ENCODE peak calls at places on chromosomes 5 and 9, in six cellular contexts. One of them, this sample, is unnamed.

GRCh38 chr5:68336200-68336599 is 120.6 kb downstream of the PIK3R1 start:
- DNase-seq in progenitor cell of endocrine pancreas: no peak
- DNase-seq in tibial artery: no peak
- DNase-seq in AG09309: no peak
- DNase-seq in K562: peak; percentile 56
- DNase-seq in B cell: no peak
- DNase-seq in this sample: no peak

GRCh38 chr9:81445331-81445921 is 243.9 kb downstream of the TLE1 start:
- DNase-seq in tibial artery: no peak
- DNase-seq in progenitor cell of endocrine pancreas: no peak
- DNase-seq in B cell: no peak
- DNase-seq in K562: no peak
- DNase-seq in AG09309: no peak
- DNase-seq in this sample: no peak

GRCh38 chr5:25448646-25449045 is 803.9 kb upstream of the CDH10 start:
- DNase-seq in AG09309: no peak
- DNase-seq in K562: no peak
- DNase-seq in progenitor cell of endocrine pancreas: no peak
- DNase-seq in tibial artery: no peak
- DNase-seq in B cell: no peak
- DNase-seq in this sample: no peak

GRCh38 chr5:115946655-115947054 is 15.6 kb upstream of the LVRN start:
- DNase-seq in AG09309: no peak
- DNase-seq in K562: no peak
- DNase-seq in tibial artery: no peak
- DNase-seq in progenitor cell of endocrine pancreas: no peak
- DNase-seq in B cell: no peak
- DNase-seq in this sample: no peak

GRCh38 chr5:72209515-72210115 is 102.3 kb downstream of the MAP1B start:
- DNase-seq in K562: no peak
- DNase-seq in AG09309: no peak
- DNase-seq in B cell: no peak
- DNase-seq in progenitor cell of endocrine pancreas: no peak
- DNase-seq in tibial artery: no peak
- DNase-seq in this sample: no peak

GRCh38 chr9:82490019-82490499 is 501.5 kb downstream of the SPATA31D1 start:
- DNase-seq in B cell: no peak
- DNase-seq in tibial artery: no peak
- DNase-seq in K562: no peak
- DNase-seq in progenitor cell of endocrine pancreas: no peak
- DNase-seq in AG09309: peak; percentile 35
- DNase-seq in this sample: no peak

GRCh38 chr9:109821711-109822110 is 41.7 kb downstream of the PALM2AKAP2 start:
- DNase-seq in B cell: no peak
- DNase-seq in progenitor cell of endocrine pancreas: no peak
- DNase-seq in AG09309: no peak
- DNase-seq in tibial artery: no peak
- DNase-seq in K562: no peak
- DNase-seq in this sample: no peak

GRCh38 chr9:16221822-16222547 is 648.5 kb downstream of the BNC2 start:
- DNase-seq in K562: no peak
- DNase-seq in progenitor cell of endocrine pancreas: no peak
- DNase-seq in B cell: no peak
- DNase-seq in AG09309: no peak
- DNase-seq in tibial artery: no peak
- DNase-seq in this sample: no peak

GRCh38 chr5:40437452-40437861 is 242.3 kb upstream of the PTGER4 start:
- DNase-seq in K562: no peak
- DNase-seq in AG09309: peak; percentile 50
- DNase-seq in B cell: no peak
- DNase-seq in tibial artery: no peak
- DNase-seq in progenitor cell of endocrine pancreas: no peak
- DNase-seq in this sample: no peak

DNA sequence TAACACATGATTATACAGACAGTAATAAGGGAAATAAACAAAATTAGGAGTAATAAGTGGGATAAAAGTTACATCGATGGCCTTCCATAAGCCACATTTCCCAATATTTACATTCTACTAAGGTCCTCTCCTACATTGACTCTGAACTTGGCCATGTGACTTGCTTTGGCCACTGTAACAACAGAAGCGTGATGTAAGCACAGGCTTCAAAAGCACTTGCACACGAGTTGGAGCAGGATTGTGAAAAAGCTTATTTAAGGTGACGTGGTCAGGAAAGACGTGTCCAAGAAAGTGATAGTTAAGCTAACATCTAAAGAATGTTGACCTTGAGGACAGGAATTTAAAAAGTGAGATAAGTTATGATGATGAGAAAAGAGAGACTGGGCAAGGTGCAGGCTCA is 9.8 kb upstream of the CEMIP2 start:
- DNase-seq in progenitor cell of endocrine pancreas: no peak
- DNase-seq in AG09309: no peak
- DNase-seq in tibial artery: no peak
- DNase-seq in B cell: no peak
- DNase-seq in K562: no peak
- DNase-seq in this sample: no peak
- TF ChIP-seq CTCF in progenitor cell of endocrine pancreas: no peak
- TF ChIP-seq CTCF in AG09309: no peak
- TF ChIP-seq CTCF in tibial artery: no peak
- TF ChIP-seq CTCF in B cell: no peak
- TF ChIP-seq CTCF in K562: no peak
- TF ChIP-seq CTCF in this sample: no peak

GRCh38 chr5:126536874-126537273 is 58.1 kb downstream of the ALDH7A1 start:
- DNase-seq in tibial artery: no peak
- DNase-seq in B cell: no peak
- DNase-seq in AG09309: no peak
- DNase-seq in progenitor cell of endocrine pancreas: no peak
- DNase-seq in K562: no peak
- DNase-seq in this sample: no peak
- TF ChIP-seq CTCF in tibial artery: peak; percentile 13
- TF ChIP-seq CTCF in B cell: no peak
- TF ChIP-seq CTCF in AG09309: no peak
- TF ChIP-seq CTCF in progenitor cell of endocrine pancreas: peak; percentile 10
- TF ChIP-seq CTCF in K562: no peak
- TF ChIP-seq CTCF in this sample: peak; percentile 9

GRCh38 chr5:178580556-178580955 is 9.6 kb downstream of the COL23A1 start:
- DNase-seq in K562: no peak
- DNase-seq in AG09309: no peak
- DNase-seq in progenitor cell of endocrine pancreas: no peak
- DNase-seq in B cell: no peak
- DNase-seq in tibial artery: no peak
- DNase-seq in this sample: no peak

GRCh38 chr5:178577944-178578343 is 12.2 kb downstream of the COL23A1 start:
- DNase-seq in progenitor cell of endocrine pancreas: no peak
- DNase-seq in AG09309: no peak
- DNase-seq in tibial artery: no peak
- DNase-seq in B cell: no peak
- DNase-seq in K562: no peak
- DNase-seq in this sample: no peak

GRCh38 chr5:178577376-178577839 is 12.8 kb downstream of the COL23A1 start:
- DNase-seq in progenitor cell of endocrine pancreas: no peak
- DNase-seq in AG09309: no peak
- DNase-seq in K562: no peak
- DNase-seq in tibial artery: no peak
- DNase-seq in B cell: no peak
- DNase-seq in this sample: no peak

GRCh38 chr5:178573216-178573615 is 17.0 kb downstream of the COL23A1 start:
- DNase-seq in AG09309: no peak
- DNase-seq in tibial artery: no peak
- DNase-seq in progenitor cell of endocrine pancreas: no peak
- DNase-seq in B cell: no peak
- DNase-seq in K562: no peak
- DNase-seq in this sample: no peak

DNA sequence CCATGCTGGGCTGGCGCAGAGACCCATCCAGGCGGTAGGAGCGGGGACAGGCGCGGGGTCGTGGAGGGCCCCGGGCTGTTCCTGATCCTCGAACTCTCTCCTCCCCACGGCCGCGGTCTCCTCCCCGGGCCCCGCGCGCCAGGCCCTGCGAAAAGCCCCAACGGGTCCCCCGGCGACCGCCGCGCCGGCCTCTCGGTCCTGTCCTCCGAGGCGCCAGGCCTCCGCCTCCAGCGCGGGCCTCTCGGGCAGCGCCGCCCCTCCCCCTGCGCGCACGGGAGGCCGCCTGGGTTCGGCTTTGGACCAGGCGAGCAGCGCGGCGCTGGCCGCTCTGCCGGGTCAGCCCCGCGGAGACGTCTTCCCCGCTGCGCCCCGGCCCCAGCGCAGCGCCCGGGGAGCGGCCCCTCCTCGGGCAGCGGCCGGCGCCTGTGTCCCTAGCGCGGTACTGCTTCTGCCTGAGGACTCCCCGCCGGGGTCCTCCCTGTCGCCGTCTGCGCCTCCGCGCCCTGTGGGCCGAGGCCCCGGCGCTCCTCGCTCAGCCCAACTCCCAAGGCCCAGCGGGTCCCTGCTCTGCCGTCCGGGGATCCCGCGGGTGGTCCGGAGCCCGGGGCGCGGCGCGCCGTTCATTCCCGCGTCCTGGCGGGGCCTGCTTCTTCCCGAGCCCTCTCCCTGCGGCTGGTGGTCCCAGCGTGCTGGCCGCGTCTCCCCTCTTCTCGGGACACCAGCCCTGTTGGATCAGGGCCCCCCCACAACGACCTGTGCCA is 13.4 kb downstream of the COL23A1 start:
- DNase-seq in AG09309: no peak
- DNase-seq in progenitor cell of endocrine pancreas: peak; percentile 36
- DNase-seq in B cell: no peak
- DNase-seq in tibial artery: no peak
- DNase-seq in K562: no peak
- DNase-seq in this sample: no peak
- TF ChIP-seq CTCF in AG09309: no peak
- TF ChIP-seq CTCF in progenitor cell of endocrine pancreas: no peak
- TF ChIP-seq CTCF in B cell: no peak
- TF ChIP-seq CTCF in tibial artery: no peak
- TF ChIP-seq CTCF in K562: no peak
- TF ChIP-seq CTCF in this sample: no peak

GRCh38 chr5:2135833-2136232 is 253.1 kb upstream of the IRX4 start:
- DNase-seq in K562: no peak
- DNase-seq in progenitor cell of endocrine pancreas: no peak
- DNase-seq in tibial artery: no peak
- DNase-seq in B cell: no peak
- DNase-seq in AG09309: no peak
- DNase-seq in this sample: no peak
- TF ChIP-seq CTCF in K562: no peak
- TF ChIP-seq CTCF in progenitor cell of endocrine pancreas: no peak
- TF ChIP-seq CTCF in tibial artery: no peak
- TF ChIP-seq CTCF in B cell: no peak
- TF ChIP-seq CTCF in AG09309: no peak
- TF ChIP-seq CTCF in this sample: no peak

GRCh38 chr5:147189109-147189424 is 45.8 kb upstream of the STK32A start:
- DNase-seq in progenitor cell of endocrine pancreas: no peak
- DNase-seq in tibial artery: no peak
- DNase-seq in AG09309: no peak
- DNase-seq in K562: no peak
- DNase-seq in B cell: no peak
- DNase-seq in this sample: no peak
- TF ChIP-seq CTCF in progenitor cell of endocrine pancreas: no peak
- TF ChIP-seq CTCF in tibial artery: no peak
- TF ChIP-seq CTCF in AG09309: no peak
- TF ChIP-seq CTCF in K562: no peak
- TF ChIP-seq CTCF in B cell: peak; percentile 34
- TF ChIP-seq CTCF in this sample: no peak

DNA sequence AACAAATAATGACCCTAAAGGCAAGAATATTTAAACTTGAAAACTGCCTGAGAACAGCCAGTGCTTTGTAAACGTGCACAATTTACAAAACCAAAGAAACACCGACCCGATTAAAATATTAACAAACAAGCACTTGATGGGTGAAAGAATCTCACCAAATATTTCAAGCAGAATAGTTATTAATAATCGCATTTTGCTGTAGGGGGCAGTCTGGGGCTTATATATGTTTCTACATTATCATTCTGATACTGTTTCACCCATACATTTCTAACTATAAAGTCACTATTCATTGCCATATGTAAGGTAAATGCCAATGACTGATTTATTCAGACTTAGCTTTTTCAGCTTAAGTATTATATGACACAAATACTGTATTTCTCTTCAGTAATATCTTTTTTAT is 37.7 kb downstream of the UBAP2 start:
- DNase-seq in tibial artery: no peak
- DNase-seq in progenitor cell of endocrine pancreas: no peak
- DNase-seq in AG09309: no peak
- DNase-seq in K562: peak; percentile 6
- DNase-seq in B cell: no peak
- DNase-seq in this sample: no peak
- TF ChIP-seq CTCF in tibial artery: no peak
- TF ChIP-seq CTCF in progenitor cell of endocrine pancreas: peak; percentile 33
- TF ChIP-seq CTCF in AG09309: peak; percentile 22
- TF ChIP-seq CTCF in K562: peak; percentile 58
- TF ChIP-seq CTCF in B cell: peak; percentile 74
- TF ChIP-seq CTCF in this sample: peak; percentile 20

DNA sequence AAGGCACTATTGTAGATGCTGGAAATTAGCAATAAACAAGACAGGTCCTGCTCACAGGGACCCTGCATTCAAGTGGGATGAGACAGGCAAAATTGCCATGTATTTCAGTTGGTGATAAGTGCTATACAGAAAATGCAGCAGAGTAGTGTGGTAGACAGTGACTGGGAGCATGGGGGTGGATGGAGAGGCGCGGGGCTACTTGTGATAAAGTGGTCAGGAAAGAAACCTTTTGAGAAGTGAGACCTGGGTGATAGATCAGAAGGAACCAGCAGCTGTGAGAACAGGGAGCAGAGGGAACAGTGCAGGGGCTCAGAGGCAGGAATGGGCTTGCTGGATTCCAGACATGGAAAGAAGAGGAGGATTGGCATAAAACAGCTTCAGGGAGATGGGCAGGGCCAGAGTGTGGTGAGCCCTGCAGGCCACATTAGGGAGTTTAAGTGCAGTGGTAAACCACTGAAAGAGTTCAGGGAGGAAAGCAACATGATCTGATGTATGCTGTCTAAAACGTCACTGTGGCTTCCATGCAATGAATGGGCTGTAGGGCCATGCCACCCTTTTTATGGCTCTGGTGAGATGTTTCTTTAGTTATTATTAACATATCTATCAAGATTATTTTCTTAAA is 7.3 kb downstream of the CRHBP start:
- DNase-seq in tibial artery: no peak
- DNase-seq in K562: no peak
- DNase-seq in progenitor cell of endocrine pancreas: no peak
- DNase-seq in AG09309: no peak
- DNase-seq in B cell: no peak
- DNase-seq in this sample: no peak
- TF ChIP-seq CTCF in tibial artery: no peak
- TF ChIP-seq CTCF in K562: no peak
- TF ChIP-seq CTCF in progenitor cell of endocrine pancreas: no peak
- TF ChIP-seq CTCF in AG09309: no peak
- TF ChIP-seq CTCF in B cell: no peak
- TF ChIP-seq CTCF in this sample: no peak

DNA sequence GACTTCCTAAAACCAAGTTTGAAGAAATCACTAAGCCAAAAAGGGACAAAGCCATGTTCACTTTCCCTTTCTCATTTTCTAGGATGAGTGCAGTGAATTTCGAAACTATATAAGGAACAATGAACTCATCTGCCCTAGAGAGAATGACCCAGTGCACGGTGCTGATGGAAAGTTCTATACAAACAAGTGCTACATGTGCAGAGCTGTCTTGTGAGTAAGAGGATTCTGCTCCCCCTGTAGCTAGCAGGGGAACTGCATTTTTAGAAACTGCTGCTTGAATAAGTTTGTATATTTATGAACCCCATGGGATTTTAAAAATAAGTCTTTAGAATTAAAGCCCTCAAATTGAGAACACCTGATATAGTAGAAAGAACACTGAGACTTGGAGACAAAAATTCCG is 42.7 kb upstream of the SPINK14 start:
- DNase-seq in progenitor cell of endocrine pancreas: no peak
- DNase-seq in B cell: no peak
- DNase-seq in K562: no peak
- DNase-seq in AG09309: peak; percentile 4
- DNase-seq in tibial artery: no peak
- DNase-seq in this sample: no peak
- TF ChIP-seq CTCF in progenitor cell of endocrine pancreas: no peak
- TF ChIP-seq CTCF in B cell: no peak
- TF ChIP-seq CTCF in K562: no peak
- TF ChIP-seq CTCF in AG09309: peak; percentile 32
- TF ChIP-seq CTCF in tibial artery: no peak
- TF ChIP-seq CTCF in this sample: no peak

GRCh38 chr9:22446950-22447606 is 454 bp downstream of the DMRTA1 start:
- DNase-seq in tibial artery: peak; percentile 33
- DNase-seq in B cell: no peak
- DNase-seq in progenitor cell of endocrine pancreas: peak; percentile 73
- DNase-seq in AG09309: no peak
- DNase-seq in K562: no peak
- DNase-seq in this sample: no peak
- TF ChIP-seq CTCF in tibial artery: no peak
- TF ChIP-seq CTCF in B cell: peak; percentile 15
- TF ChIP-seq CTCF in progenitor cell of endocrine pancreas: peak; percentile 55
- TF ChIP-seq CTCF in AG09309: no peak
- TF ChIP-seq CTCF in K562: no peak
- TF ChIP-seq CTCF in this sample: no peak

This sample was measured in ascending aorta.